ENCODE peak calls at places on chromosomes 7 and 10, in four cellular contexts. F is WTC11, J is activated B cell treated with CpG ODN at 0.5 μM for 24 hours, R is omental fat pad. K is an unnamed sample.

GRCh38 chr7:85025312-85025756 is 161.5 kb downstream of the SEMA3D start:
- DNase-seq in F (no peak), J (no peak), R (no peak), K (peak; percentile 5)

GRCh38 chr10:111993321-111993720 is 190.2 kb downstream of the GPAM start:
- DNase-seq in F (no peak), J (no peak), R (no peak), K (no peak)

GRCh38 chr7:84614821-84615506 is 420.4 kb upstream of the SEMA3A start:
- DNase-seq in F (no peak), J (no peak), R (no peak), K (no peak)

GRCh38 chr7:5452937-5453540 is 29.4 kb upstream of the TNRC18 start:
- DNase-seq in F (peak; percentile 61), J (no peak), R (no peak), K (peak; percentile 13)

GRCh38 chr7:128770238-128770637 is 5.4 kb downstream of the OPN1SW start:
- DNase-seq in F (no peak), J (no peak), R (no peak), K (no peak)

GRCh38 chr7:112449353-112449752 is 907 bp upstream of the IFRD1 start:
- DNase-seq in F (no peak), J (no peak), R (no peak), K (no peak)

GRCh38 chr10:70378122-70378521 is 4.3 kb downstream of the LRRC20 start:
- DNase-seq in F (no peak), J (no peak), R (no peak), K (peak; percentile 57)

GRCh38 chr10:132480356-132480755 is 57.2 kb upstream of the INPP5A start:
- DNase-seq in F (peak; percentile 3), J (no peak), R (no peak), K (no peak)

GRCh38 chr7:55474944-55475911 is 97.1 kb downstream of the VOPP1 start:
- DNase-seq in F (no peak), J (no peak), R (no peak), K (peak; percentile 15)

GRCh38 chr10:78474743-78475142 is 441.1 kb downstream of the RPS24 start:
- DNase-seq in F (no peak), J (no peak), R (no peak), K (no peak)

GRCh38 chr7:6691609-6692106 is 15.1 kb downstream of the ZNF12 start:
- DNase-seq in F (no peak), J (no peak), R (no peak), K (no peak)

GRCh38 chr10:110378533-110379108 is 73.9 kb upstream of the SMNDC1 start:
- DNase-seq in F (no peak), J (no peak), R (no peak), K (no peak)

GRCh38 chr10:63491558-63492316 is 26.0 kb upstream of the JMJD1C start:
- DNase-seq in F (no peak), J (no peak), R (no peak), K (peak; percentile 43)

GRCh38 chr7:47946581-47947354 is 1.5 kb downstream of the PKD1L1 start:
- DNase-seq in F (no peak), J (no peak), R (no peak), K (no peak)

GRCh38 chr7:130894146-130895005 is 160.4 kb upstream of the KLF14 start:
- DNase-seq in F (peak; percentile 34), J (no peak), R (no peak), K (no peak)

GRCh38 chr10:30834143-30834542 is 197.5 kb downstream of the ZNF438 start:
- DNase-seq in F (no peak), J (no peak), R (no peak), K (no peak)

GRCh38 chr10:132577350-132578005 is 39.9 kb downstream of the INPP5A start:
- DNase-seq in F (no peak), J (no peak), R (no peak), K (no peak)

GRCh38 chr7:30844916-30845315 is 66.7 kb upstream of the AQP1 start:
- DNase-seq in F (no peak), J (no peak), R (no peak), K (no peak)

GRCh38 chr10:44724415-44725174 is 186.5 kb upstream of the TMEM72 start:
- DNase-seq in F (no peak), J (no peak), R (no peak), K (no peak)

GRCh38 chr7:4245135-4245865 is 436.8 kb upstream of the FOXK1 start:
- DNase-seq in F (no peak), J (no peak), R (no peak), K (no peak)

GRCh38 chr7:50531401-50531906 is 33.8 kb downstream of the DDC start:
- DNase-seq in F (no peak), J (no peak), R (no peak), K (no peak)

GRCh38 chr7:94975316-94975715 is 67.9 kb downstream of the PPP1R9A start:
- DNase-seq in F (no peak), J (no peak), R (no peak), K (peak; percentile 59)

GRCh38 chr10:75487087-75487784 is 55.8 kb downstream of the LRMDA start:
- DNase-seq in F (no peak), J (no peak), R (no peak), K (no peak)

GRCh38 chr10:4708123-4708759 is 117.8 kb upstream of the AKR1E2 start:
- DNase-seq in F (peak; percentile 82), J (no peak), R (no peak), K (no peak)
- TF ChIP-seq CTCF in F (peak; percentile 71), J (no peak), R (no peak), K (peak; percentile 24)

DNA sequence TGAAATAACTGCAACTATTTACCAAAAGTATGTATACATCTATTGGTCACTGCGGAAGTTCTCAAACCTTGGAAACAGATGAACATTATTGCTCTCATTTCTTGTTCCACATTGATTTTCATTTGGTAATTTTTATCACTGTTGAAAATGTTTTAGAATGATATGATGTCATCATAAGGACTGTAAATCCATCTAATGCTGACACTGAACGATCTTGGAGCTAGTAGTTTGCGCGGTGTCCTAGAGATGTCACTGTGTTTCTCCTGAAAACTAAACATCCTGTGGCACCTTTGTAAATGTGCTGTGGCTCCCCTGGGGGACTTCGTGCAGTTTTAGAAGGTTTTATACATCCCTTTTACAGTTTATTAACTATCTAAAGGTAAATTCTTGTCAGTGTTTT is 73.5 kb downstream of the DNAJB9 start:
- DNase-seq in F (no peak), J (no peak), R (no peak), K (no peak)
- TF ChIP-seq CTCF in F (no peak), J (no peak), R (no peak), K (no peak)

DNA sequence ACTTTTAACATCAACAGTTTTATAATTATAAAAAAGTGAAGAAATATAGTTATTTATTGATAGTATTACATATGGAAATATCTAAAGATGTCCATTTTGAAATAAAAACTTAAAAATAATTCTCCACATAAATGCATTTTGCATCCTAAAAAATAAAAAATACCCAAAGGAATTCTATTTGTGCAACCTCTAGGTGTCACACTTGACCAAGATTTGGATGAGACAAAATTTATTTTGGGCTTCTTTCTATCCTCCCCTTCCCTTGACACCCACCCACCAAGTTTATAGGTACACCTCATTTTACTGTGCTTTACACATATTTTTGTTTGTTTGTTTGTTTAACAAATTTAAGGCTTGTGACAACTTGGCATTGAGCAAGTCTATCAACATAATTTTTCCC is 3.3 kb upstream of the THSD7A start:
- DNase-seq in F (no peak), J (no peak), R (no peak), K (no peak)
- TF ChIP-seq CTCF in F (no peak), J (no peak), R (no peak), K (peak; percentile 34)

DNA sequence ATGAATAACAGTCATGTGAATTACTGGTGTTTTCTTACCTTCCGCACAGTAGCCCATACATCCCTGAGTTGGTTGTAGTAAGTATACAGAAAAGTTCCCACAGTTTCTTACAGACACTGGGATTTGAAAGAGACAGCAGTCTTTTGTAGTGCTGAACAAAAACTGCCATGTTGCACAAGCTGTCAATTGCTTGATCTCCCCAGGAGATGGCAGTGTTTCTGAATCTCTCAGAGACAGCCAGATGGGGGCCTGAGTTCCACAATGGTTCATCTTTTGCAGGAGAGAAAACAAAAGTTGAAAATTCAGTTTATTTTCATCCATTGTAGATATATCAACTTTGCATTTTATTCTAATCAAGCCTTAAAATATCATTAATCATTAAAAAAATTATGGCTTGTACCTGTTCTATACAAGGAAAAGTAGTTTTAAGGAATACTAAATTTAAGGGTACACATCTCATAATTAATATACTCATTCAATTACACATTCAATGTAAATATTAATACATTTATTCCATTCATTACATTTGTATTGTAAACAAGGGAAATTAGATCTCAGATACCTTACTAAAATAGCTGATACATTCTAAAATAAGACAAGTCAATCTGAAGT is 14.5 kb downstream of the VWDE start:
- DNase-seq in F (peak; percentile 65), J (no peak), R (no peak), K (peak; percentile 57)
- TF ChIP-seq CTCF in F (peak; percentile 62), J (no peak), R (no peak), K (peak; percentile 94)

GRCh38 chr7:117241088-117241487 is 81.8 kb downstream of the WNT2 start:
- DNase-seq in F (no peak), J (no peak), R (no peak), K (no peak)

GRCh38 chr7:117238472-117238871 is 84.4 kb downstream of the WNT2 start:
- DNase-seq in F (no peak), J (no peak), R (no peak), K (no peak)

GRCh38 chr7:117237646-117238045 is 85.2 kb downstream of the WNT2 start:
- DNase-seq in F (no peak), J (no peak), R (no peak), K (no peak)

DNA sequence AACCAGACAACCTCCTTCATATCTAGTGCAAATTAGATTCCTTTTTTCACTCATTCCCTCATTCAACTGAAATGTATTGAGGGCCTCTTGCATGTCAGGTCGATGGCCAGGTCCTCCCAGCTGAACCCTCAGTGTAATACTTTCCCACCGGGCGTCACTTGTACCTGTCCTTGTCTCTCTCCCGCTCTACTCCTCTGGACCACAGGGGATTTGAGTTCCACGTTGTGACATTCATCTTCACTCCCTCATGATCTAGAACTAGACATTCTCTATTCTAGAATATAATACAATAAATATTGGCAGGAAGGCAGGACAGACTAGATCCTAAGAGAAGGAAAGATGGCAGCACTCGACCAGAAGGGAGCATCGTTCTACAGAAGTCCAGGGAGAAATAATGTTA is 83.9 kb downstream of the WNT2 start:
- DNase-seq in F (no peak), J (no peak), R (no peak), K (no peak)
- TF ChIP-seq CTCF in F (no peak), J (no peak), R (no peak), K (no peak)

DNA sequence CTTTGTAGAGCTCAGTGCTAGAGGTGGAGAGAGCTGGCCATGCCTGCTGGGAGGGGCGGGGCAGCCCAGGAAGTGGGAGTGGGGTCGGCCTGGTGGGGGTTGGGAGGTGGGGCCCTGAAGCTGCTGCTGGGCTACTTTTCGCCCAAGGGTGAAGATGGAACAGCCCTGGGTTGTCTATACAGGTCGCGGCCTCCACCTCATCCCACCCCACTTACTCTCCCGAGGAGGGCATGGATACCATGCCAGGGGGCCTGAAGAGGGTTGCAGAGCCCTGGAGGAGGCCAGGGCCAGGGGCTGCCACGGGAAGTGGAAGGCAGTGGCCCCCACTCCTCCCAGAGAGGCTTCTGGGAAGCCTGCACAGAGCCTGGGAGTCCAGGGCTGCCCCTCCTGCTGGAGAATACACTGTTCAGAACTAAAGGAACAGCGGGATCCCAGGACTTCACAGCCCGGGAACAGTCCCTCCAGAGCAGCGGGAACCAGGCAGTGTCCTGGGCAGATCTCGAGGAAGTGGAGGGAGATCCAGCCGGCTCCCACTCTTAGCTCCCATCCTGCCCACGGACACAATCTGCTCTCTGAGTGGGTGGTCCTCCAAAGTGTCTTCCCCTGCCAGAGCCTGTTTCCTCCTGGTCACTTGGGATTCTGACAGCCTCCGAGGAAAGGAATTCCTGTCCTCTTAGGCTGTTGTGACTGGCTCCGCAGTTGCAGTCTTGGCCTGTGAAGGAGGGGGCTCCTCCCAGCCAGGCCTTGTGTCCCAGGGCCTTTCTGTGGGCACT is 23.5 kb downstream of the MAT1A start:
- DNase-seq in F (peak; percentile 28), J (no peak), R (no peak), K (no peak)
- TF ChIP-seq CTCF in F (no peak), J (no peak), R (no peak), K (no peak)